ENCODE peak calls at places on chromosomes 2 and 18, in four cellular contexts. C, J, Z and T are unnamed samples.
A peak's percentile ranks its signal among the peaks of the same experiment; 100 is the strongest.

GRCh38 chr2:128472789-128473174 is 154.1 kb upstream of the HS6ST1 start:
- DNase-seq in C (no peak), J (no peak), Z (no peak), T (no peak)

GRCh38 chr2:200765139-200765951 is 46.4 kb upstream of the BZW1 start:
- DNase-seq in J (no peak), Z (no peak), C (peak; percentile 34), T (no peak)

GRCh38 chr2:6881036-6881435 is 3.5 kb downstream of the RSAD2 start:
- DNase-seq in Z (no peak), C (no peak), J (no peak), T (no peak)

GRCh38 chr2:72415256-72415655 is 267.6 kb upstream of the CYP26B1 start:
- DNase-seq in C (no peak), Z (no peak), J (no peak), T (no peak)

GRCh38 chr2:200199576-200200263 is 106.8 kb upstream of the SPATS2L start:
- DNase-seq in Z (no peak), J (no peak), C (no peak), T (no peak)

GRCh38 chr2:240981273-240981672 is 17.1 kb upstream of the SNED1 start:
- DNase-seq in C (no peak), J (no peak), Z (no peak), T (no peak)

GRCh38 chr2:174341995-174342571 is 7.3 kb downstream of the SP9 start:
- DNase-seq in J (no peak), C (no peak), Z (no peak), T (no peak)

GRCh38 chr2:63506350-63506749 is 81.9 kb downstream of the WDPCP start:
- DNase-seq in J (no peak), Z (no peak), C (no peak), T (no peak)

GRCh38 chr18:31977270-31977872 is 34.4 kb upstream of the TRAPPC8 start:
- DNase-seq in J (peak; percentile 66), C (peak; percentile 68), Z (peak; percentile 60), T (no peak)

GRCh38 chr2:178825183-178825582 is 18.0 kb upstream of the TTN start:
- DNase-seq in C (no peak), J (no peak), Z (no peak), T (no peak)

GRCh38 chr2:113212245-113213060 is 38.7 kb downstream of the PSD4 start:
- DNase-seq in Z (no peak), C (peak; percentile 35), J (no peak), T (no peak)

GRCh38 chr2:150255528-150255927 is 231.9 kb downstream of the RND3 start:
- DNase-seq in J (no peak), C (no peak), Z (no peak), T (no peak)

GRCh38 chr18:74826560-74826959 is 228.9 kb downstream of the ZNF407 start:
- DNase-seq in Z (no peak), J (no peak), C (no peak), T (no peak)

GRCh38 chr2:85259101-85259590 is 68.6 kb downstream of the TGOLN2 start:
- DNase-seq in C (no peak), Z (no peak), J (no peak), T (no peak)

GRCh38 chr2:1625281-1626001 is 118.9 kb downstream of the PXDN start:
- DNase-seq in Z (no peak), J (no peak), C (no peak), T (no peak)

GRCh38 chr2:194054262-194054767 is 1602.7 kb upstream of the SLC39A10 start:
- DNase-seq in Z (no peak), C (no peak), J (no peak), T (no peak)

GRCh38 chr2:229416116-229416694 is 145.1 kb upstream of the PID1 start:
- DNase-seq in C (no peak), Z (no peak), J (no peak), T (no peak)

GRCh38 chr18:53941601-53942335 is 282.7 kb downstream of the MBD2 start:
- DNase-seq in Z (no peak), C (no peak), J (no peak), T (no peak)

GRCh38 chr2:111157071-111157661 is 36.5 kb downstream of the BCL2L11 start:
- DNase-seq in C (no peak), J (no peak), Z (no peak), T (no peak)

GRCh38 chr18:54020971-54021370 is 203.5 kb downstream of the MBD2 start:
- DNase-seq in J (no peak), Z (no peak), C (no peak), T (no peak)

GRCh38 chr18:46297621-46298020 is 193.4 kb downstream of the HAUS1 start:
- DNase-seq in C (no peak), Z (no peak), J (no peak), T (no peak)

GRCh38 chr2:176582183-176582582 is 312.9 kb downstream of the MTX2 start:
- DNase-seq in J (no peak), Z (no peak), C (no peak), T (no peak)

GRCh38 chr2:84971799-84972790 is 1.1 kb downstream of the KCMF1 start:
- DNase-seq in Z (peak; percentile 62), C (no peak), J (peak; percentile 51), T (no peak)

GRCh38 chr18:11309172-11309571 is 159.8 kb upstream of the PIEZO2 start:
- DNase-seq in J (no peak), C (peak; percentile 38), Z (no peak), T (no peak)

GRCh38 chr18:46250084-46250811 is 146.1 kb downstream of the HAUS1 start:
- DNase-seq in J (no peak), Z (no peak), C (no peak), T (peak; percentile 92)

GRCh38 chr18:42882146-42882545 is 233.3 kb downstream of the RIT2 start:
- DNase-seq in C (no peak), J (no peak), Z (no peak), T (no peak)

GRCh38 chr2:220969348-220969747 is 602.8 kb downstream of the EPHA4 start:
- DNase-seq in C (no peak), J (no peak), Z (no peak), T (no peak)

GRCh38 chr2:121076885-121077549 is 208.0 kb downstream of the TFCP2L1 start:
- DNase-seq in C (peak; percentile 52), J (peak; percentile 79), Z (peak; percentile 80), T (no peak)

GRCh38 chr2:8511868-8512612 is 169.8 kb upstream of the ID2 start:
- DNase-seq in Z (peak; percentile 23), J (no peak), C (no peak), T (no peak)

GRCh38 chr2:119710281-119710680 is 31.3 kb downstream of the TMEM177 start:
- DNase-seq in J (no peak), C (no peak), Z (no peak), T (no peak)
- TF ChIP-seq TARDBP in J (no peak), C (no peak), Z (no peak), T (no peak)

DNA sequence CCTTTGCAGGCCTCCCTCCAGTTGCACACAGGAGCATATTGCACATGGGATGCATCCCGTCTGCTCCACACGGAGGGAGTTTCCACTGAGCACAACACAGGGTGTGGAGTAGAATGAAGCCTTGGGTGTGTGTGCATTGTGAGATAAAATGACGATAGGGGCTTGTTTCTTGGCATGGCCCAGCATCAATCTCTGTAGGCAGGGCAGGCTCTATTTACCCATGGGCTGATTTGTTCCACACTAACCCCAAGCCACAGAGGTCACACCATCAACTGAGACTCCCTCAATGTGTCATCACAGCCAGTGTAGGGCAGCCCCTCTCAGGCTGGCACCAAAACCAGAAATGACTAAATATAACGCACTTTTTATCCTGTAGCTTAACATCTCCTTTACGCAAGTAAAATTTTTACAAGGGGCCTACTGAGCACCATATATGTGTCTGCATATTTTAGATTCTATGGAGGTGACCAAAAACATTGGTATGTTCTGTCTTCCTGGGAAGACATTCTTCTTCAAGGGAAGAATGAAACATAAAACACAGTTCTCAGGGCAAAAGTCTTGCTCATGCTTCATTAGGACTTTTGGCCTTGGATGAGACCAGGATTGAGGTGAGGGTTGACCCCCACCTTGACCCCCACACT is 2.7 kb upstream of the GKN1 start:
- DNase-seq in J (no peak), C (no peak), Z (no peak), T (no peak)
- TF ChIP-seq TARDBP in J (no peak), C (no peak), Z (no peak), T (no peak)

GRCh38 chr2:100470182-100470581 is at the start of gene NMS:
- DNase-seq in Z (no peak), C (no peak), J (no peak), T (no peak)

GRCh38 chr2:100476606-100477005 is 6.3 kb downstream of the NMS start:
- DNase-seq in J (no peak), Z (no peak), C (no peak), T (no peak)

DNA sequence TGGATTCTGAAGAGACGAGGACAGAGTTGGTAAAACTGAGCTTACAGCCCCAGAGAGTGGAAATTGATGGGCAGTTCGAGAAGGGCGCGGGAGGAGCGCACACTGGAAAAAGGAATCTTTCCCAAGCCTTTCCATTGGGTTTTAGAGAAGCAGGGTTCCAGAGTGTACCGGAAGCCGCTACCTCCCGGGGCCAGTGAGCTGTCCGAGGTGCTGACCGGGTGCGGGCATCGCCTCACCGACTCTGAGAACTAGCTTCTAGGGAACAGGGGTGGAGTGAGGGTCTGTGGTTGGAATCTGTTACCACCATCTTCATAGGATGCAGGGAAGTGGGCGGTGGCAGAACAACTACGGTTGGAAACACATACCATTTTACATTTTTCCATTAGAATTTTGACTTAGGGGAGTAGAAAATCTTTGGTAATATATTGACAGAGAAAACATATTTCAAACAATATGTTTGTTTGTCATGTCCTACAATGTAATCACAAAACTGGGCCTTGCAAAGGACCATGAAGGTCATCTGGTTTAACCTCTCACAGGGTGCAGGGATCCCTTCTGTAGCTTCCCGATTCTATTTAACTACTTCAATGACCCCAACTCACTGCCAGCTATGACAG is 724 bp downstream of the NMS start:
- DNase-seq in Z (peak; percentile 57), C (peak; percentile 12), J (peak; percentile 74), T (no peak)
- TF ChIP-seq TARDBP in Z (no peak), C (no peak), J (no peak), T (no peak)

GRCh38 chr18:49524951-49525350 is 36.9 kb upstream of the LIPG start:
- DNase-seq in Z (no peak), C (no peak), J (no peak), T (no peak)
- TF ChIP-seq TARDBP in Z (no peak), C (no peak), J (no peak), T (no peak)